ENCODE peak calls at places on chromosome 10, in ten cellular contexts. V, U, A, Q, W, B, H, Z, J and N are unnamed samples.

GRCh38 chr10:48607356-48608278 is 2.7 kb upstream of the ARHGAP22 start:
- DNase-seq in U (no peak), H (no peak), Z (no peak), J (no peak), W (no peak), Q (peak), B (no peak), V (no peak), A (no peak), N (no peak)

GRCh38 chr10:79502561-79503309 is 9.6 kb upstream of the EIF5AL1 start:
- DNase-seq in U (peak), J (no peak), W (peak), Z (no peak), V (peak), A (peak), B (no peak), H (no peak), Q (no peak), N (no peak)

GRCh38 chr10:73937333-73938020 is 26.5 kb downstream of the PLAU start:
- DNase-seq in U (no peak), J (no peak), V (no peak), A (no peak), Q (peak), H (no peak), Z (no peak), B (peak), W (no peak), N (no peak)

GRCh38 chr10:114647545-114648138 is 10.4 kb downstream of the ABLIM1 start:
- DNase-seq in B (peak), W (no peak), U (no peak), V (no peak), Q (no peak), J (no peak), Z (no peak), H (no peak), A (no peak), N (no peak)

GRCh38 chr10:48290286-48290685 is 15.8 kb upstream of the FRMPD2 start:
- DNase-seq in Q (no peak), U (no peak), V (no peak), B (no peak), Z (no peak), W (no peak), H (no peak), A (no peak), J (no peak), N (no peak)

GRCh38 chr10:79406683-79407396 is 38.6 kb downstream of the ZCCHC24 start:
- DNase-seq in J (no peak), Q (no peak), U (peak), B (no peak), Z (no peak), V (no peak), H (no peak), W (no peak), A (no peak), N (no peak)

GRCh38 chr10:86139066-86139657 is 227.4 kb downstream of the GRID1 start:
- DNase-seq in V (peak), Z (peak), W (peak), B (no peak), J (no peak), Q (no peak), A (peak), H (peak), U (no peak), N (no peak)

GRCh38 chr10:123974406-123974805 is 82.8 kb upstream of the CPXM2 start:
- DNase-seq in A (no peak), B (peak), W (peak), Q (no peak), H (no peak), U (no peak), V (peak), J (no peak), Z (no peak), N (no peak)

GRCh38 chr10:124259139-124259825 is 159.4 kb downstream of the OAT start:
- DNase-seq in A (no peak), Q (no peak), B (no peak), U (no peak), W (peak), V (peak), H (peak), J (no peak), Z (no peak), N (no peak)

GRCh38 chr10:17675638-17676037 is 31.7 kb downstream of the STAM start:
- DNase-seq in A (no peak), V (no peak), Q (no peak), U (no peak), Z (no peak), W (no peak), B (no peak), H (no peak), J (no peak), N (no peak)

GRCh38 chr10:58513189-58514101 is 773 bp downstream of the BICC1 start:
- DNase-seq in A (peak), J (peak), H (no peak), Q (peak), Z (peak), W (no peak), U (peak), V (no peak), B (peak), N (no peak)

GRCh38 chr10:125258676-125259075 is 98.3 kb upstream of the CTBP2 start:
- DNase-seq in V (no peak), B (no peak), J (no peak), Q (no peak), H (no peak), U (no peak), W (no peak), Z (no peak), A (no peak), N (no peak)

GRCh38 chr10:88493676-88494483 is 89.2 kb downstream of the RNLS start:
- DNase-seq in V (no peak), Q (no peak), A (no peak), H (no peak), B (no peak), W (no peak), J (no peak), U (no peak), Z (no peak), N (no peak)

GRCh38 chr10:55263327-55263726 is 462.3 kb upstream of the PCDH15 start:
- DNase-seq in Q (no peak), V (no peak), U (no peak), A (no peak), H (no peak), Z (no peak), W (peak), B (no peak), J (no peak), N (no peak)

GRCh38 chr10:119316729-119317097 is 109.3 kb downstream of the GRK5 start:
- DNase-seq in J (no peak), H (no peak), A (no peak), B (peak), U (no peak), V (peak), W (no peak), Z (no peak), Q (no peak), N (no peak)

GRCh38 chr10:5047912-5048628 is 44.4 kb upstream of the AKR1C2 start:
- DNase-seq in J (no peak), B (peak), V (no peak), A (no peak), Q (no peak), Z (no peak), H (no peak), U (no peak), W (no peak), N (no peak)

GRCh38 chr10:119408969-119409371 is 133.5 kb downstream of the RGS10 start:
- DNase-seq in Z (no peak), H (no peak), V (no peak), U (peak), A (no peak), Q (no peak), J (no peak), W (no peak), B (no peak), N (no peak)

GRCh38 chr10:49594594-49594993 is 15.5 kb upstream of the SLC18A3 start:
- DNase-seq in W (peak), J (no peak), U (no peak), V (peak), Q (peak), H (peak), B (peak), A (peak), Z (peak), N (no peak)

GRCh38 chr10:613217-613616 is 76.3 kb downstream of the DIP2C start:
- DNase-seq in A (no peak), B (peak), H (no peak), V (peak), Z (peak), W (peak), U (no peak), Q (peak), J (peak), N (no peak)

GRCh38 chr10:131002031-131002861 is 309.3 kb downstream of the TCERG1L start:
- DNase-seq in Q (no peak), J (no peak), W (no peak), V (no peak), U (no peak), Z (no peak), H (no peak), B (no peak), A (no peak), N (no peak)

GRCh38 chr10:75776738-75777504 is 345.5 kb downstream of the LRMDA start:
- DNase-seq in H (no peak), B (no peak), J (no peak), Z (no peak), V (no peak), A (no peak), Q (no peak), U (no peak), W (peak), N (no peak)

GRCh38 chr10:51224610-51225230 is 150.4 kb downstream of the PRKG1 start:
- DNase-seq in H (no peak), Z (no peak), Q (no peak), V (no peak), W (no peak), B (no peak), A (no peak), U (no peak), J (no peak), N (no peak)

GRCh38 chr10:123997486-123998196 is 95.8 kb downstream of the CHST15 start:
- DNase-seq in W (no peak), H (no peak), Q (no peak), A (no peak), J (peak), U (no peak), V (no peak), B (peak), Z (peak), N (no peak)

GRCh38 chr10:71742301-71743098 is 22.9 kb upstream of the C10orf105 start:
- DNase-seq in J (no peak), H (no peak), B (no peak), Q (no peak), Z (no peak), U (no peak), W (peak), V (no peak), A (no peak), N (no peak)

GRCh38 chr10:97024181-97025073 is 161.3 kb downstream of the SLIT1 start:
- DNase-seq in V (peak), Q (peak), J (no peak), U (no peak), A (no peak), W (no peak), Z (no peak), B (peak), H (no peak), N (no peak)

GRCh38 chr10:114458955-114459354 is 54.7 kb upstream of the AFAP1L2 start:
- DNase-seq in W (peak), U (peak), Q (no peak), Z (no peak), B (peak), A (peak), H (peak), J (peak), V (peak), N (no peak)

GRCh38 chr10:19570991-19571390 is 245.2 kb upstream of the PLXDC2 start:
- DNase-seq in Q (no peak), J (no peak), U (no peak), V (no peak), A (no peak), H (no peak), W (no peak), Z (no peak), B (peak), N (no peak)

GRCh38 chr10:132550366-132551092 is 12.9 kb downstream of the INPP5A start:
- DNase-seq in A (no peak), Q (peak), B (no peak), V (no peak), J (peak), W (no peak), H (no peak), Z (no peak), U (no peak), N (no peak)

GRCh38 chr10:7409732-7410168 is 1.1 kb downstream of the SFMBT2 start:
- DNase-seq in V (no peak), Q (peak), H (no peak), U (no peak), W (no peak), J (no peak), Z (no peak), B (no peak), A (peak), N (no peak)

GRCh38 chr10:9010093-9010492 is 955.6 kb downstream of the GATA3 start:
- DNase-seq in B (no peak), V (peak), Q (no peak), Z (no peak), H (peak), A (no peak), J (no peak), U (no peak), W (no peak), N (peak)

GRCh38 chr10:126712681-126713080 is 42.2 kb upstream of the C10orf90 start:
- DNase-seq in U (no peak), H (no peak), J (no peak), V (no peak), W (no peak), Z (no peak), Q (no peak), B (no peak), A (no peak), N (no peak)

GRCh38 chr10:74153123-74153522 is 2.1 kb downstream of the ADK start:
- DNase-seq in Q (peak), J (no peak), B (peak), A (no peak), H (no peak), U (no peak), Z (no peak), W (peak), V (peak), N (no peak)

GRCh38 chr10:124213471-124213870 is 120.1 kb upstream of the CHST15 start:
- DNase-seq in V (no peak), A (no peak), Q (no peak), U (no peak), Z (no peak), B (no peak), J (no peak), H (no peak), W (peak), N (no peak)

GRCh38 chr10:45160266-45160665 is 155.1 kb downstream of the OR13A1 start:
- DNase-seq in W (no peak), B (no peak), A (no peak), H (no peak), J (no peak), U (no peak), Z (no peak), Q (no peak), V (no peak), N (no peak)